ENCODE peak calls at places on chromosomes 5 and 9, in five cellular contexts. O, G, U, R and F are unnamed samples.

GRCh38 chr5:56481147-56481997 is 248.2 kb upstream of the ANKRD55 start:
- DNase-seq in G (peak; percentile 56), U (peak; percentile 54), O (peak; percentile 59), R (peak; percentile 50), F (peak; percentile 59)

GRCh38 chr9:95091574-95091970 is 225.9 kb downstream of the FANCC start:
- DNase-seq in U (peak; percentile 53), G (no peak), R (no peak), O (no peak), F (no peak)

GRCh38 chr9:124761710-124762109 is 9.4 kb downstream of the NR6A1 start:
- DNase-seq in R (no peak), O (no peak), G (no peak), U (no peak), F (no peak)

GRCh38 chr5:172008689-172009141 is 2.3 kb upstream of the FBXW11 start:
- DNase-seq in U (no peak), O (peak; percentile 22), R (no peak), G (no peak), F (no peak)

GRCh38 chr5:112186401-112186990 is 232.6 kb downstream of the EPB41L4A start:
- DNase-seq in G (peak; percentile 57), R (peak; percentile 25), U (peak; percentile 53), O (peak; percentile 55), F (peak; percentile 59)

GRCh38 chr5:88486466-88486865 is 217.8 kb upstream of the TMEM161B start:
- DNase-seq in R (no peak), O (peak; percentile 24), U (no peak), G (no peak), F (no peak)

GRCh38 chr9:89740722-89741121 is 135.9 kb downstream of the GADD45G start:
- DNase-seq in R (no peak), O (no peak), G (peak; percentile 84), U (no peak), F (peak; percentile 27)

GRCh38 chr5:5424736-5425135 is 2.3 kb downstream of the ICE1 start:
- DNase-seq in G (no peak), R (no peak), O (no peak), U (no peak), F (no peak)

GRCh38 chr9:87703636-87704276 is 22.2 kb upstream of the CTSL start:
- DNase-seq in R (no peak), U (no peak), G (no peak), O (no peak), F (no peak)

GRCh38 chr5:98785244-98785643 is 11.8 kb downstream of the RGMB start:
- DNase-seq in U (no peak), O (no peak), G (no peak), R (no peak), F (no peak)

GRCh38 chr5:86115164-86115563 is 502.6 kb upstream of the COX7C start:
- DNase-seq in O (no peak), G (no peak), R (no peak), U (no peak), F (peak; percentile 27)

GRCh38 chr5:60494144-60494543 is 205.8 kb downstream of the DEPDC1B start:
- DNase-seq in U (no peak), G (no peak), O (peak; percentile 60), R (no peak), F (no peak)

GRCh38 chr5:40689442-40689841 is 9.7 kb downstream of the PTGER4 start:
- DNase-seq in U (peak; percentile 98), O (no peak), R (peak; percentile 79), G (no peak), F (no peak)

GRCh38 chr5:58088941-58089340 is 370.9 kb downstream of the PLK2 start:
- DNase-seq in G (no peak), R (no peak), O (no peak), U (no peak), F (no peak)

GRCh38 chr9:6924149-6924548 is 166.4 kb downstream of the KDM4C start:
- DNase-seq in O (peak; percentile 5), G (no peak), U (no peak), R (no peak), F (no peak)

GRCh38 chr9:21933865-21934264 is 60.3 kb downstream of the CDKN2A start:
- DNase-seq in R (no peak), U (peak; percentile 57), G (no peak), O (no peak), F (no peak)

GRCh38 chr5:64451551-64451950 is 54.3 kb upstream of the RGS7BP start:
- DNase-seq in R (no peak), G (no peak), O (peak; percentile 44), U (no peak), F (no peak)

GRCh38 chr9:34405719-34406118 is 29.0 kb upstream of the MYORG start:
- DNase-seq in O (no peak), G (no peak), U (peak; percentile 71), R (no peak), F (no peak)

GRCh38 chr5:109900911-109901627 is 211.3 kb downstream of the MAN2A1 start:
- DNase-seq in U (no peak), O (no peak), G (no peak), R (no peak), F (peak; percentile 38)

GRCh38 chr5:179125789-179126505 is 65.8 kb downstream of the ZNF354C start:
- DNase-seq in G (no peak), U (no peak), R (no peak), O (no peak), F (no peak)

GRCh38 chr5:54387659-54388232 is 67.8 kb upstream of the HSPB3 start:
- DNase-seq in R (no peak), O (no peak), U (peak; percentile 63), G (no peak), F (no peak)

GRCh38 chr9:90552317-90552716 is 90.3 kb downstream of the DIRAS2 start:
- DNase-seq in R (no peak), O (no peak), G (no peak), U (no peak), F (peak; percentile 86)

GRCh38 chr5:124342027-124342471 is 404.4 kb downstream of the ZNF608 start:
- DNase-seq in U (peak; percentile 24), R (no peak), O (no peak), G (no peak), F (no peak)

GRCh38 chr9:84699897-84700395 is 30.4 kb downstream of the NTRK2 start:
- DNase-seq in O (no peak), U (no peak), R (no peak), G (no peak), F (no peak)

GRCh38 chr5:4570047-4571015 is 569.8 kb upstream of the ADAMTS16 start:
- DNase-seq in O (no peak), G (no peak), R (no peak), U (no peak), F (no peak)

GRCh38 chr9:107274953-107275422 is 8.1 kb upstream of the RAD23B start:
- DNase-seq in O (no peak), R (peak; percentile 20), G (no peak), U (peak; percentile 99), F (no peak)

GRCh38 chr5:124438390-124439380 is 307.8 kb downstream of the ZNF608 start:
- DNase-seq in G (peak; percentile 74), U (no peak), R (no peak), O (peak; percentile 37), F (no peak)

GRCh38 chr9:91078041-91078441 is 276.4 kb downstream of the SYK start:
- DNase-seq in G (no peak), U (no peak), R (no peak), O (no peak), F (no peak)

GRCh38 chr9:120978987-120979386 is 52.4 kb upstream of the TRAF1 start:
- DNase-seq in U (no peak), R (no peak), G (no peak), O (no peak), F (no peak)

GRCh38 chr5:149450199-149450598 is 71.1 kb upstream of the IL17B start:
- DNase-seq in R (no peak), U (peak; percentile 87), G (no peak), O (no peak), F (no peak)

GRCh38 chr9:90998573-90998972 is 197.0 kb downstream of the SYK start:
- DNase-seq in R (no peak), G (no peak), O (no peak), U (no peak), F (no peak)

GRCh38 chr5:102792705-102793104 is 37.6 kb downstream of the PAM start:
- DNase-seq in U (no peak), R (peak; percentile 6), O (no peak), G (peak; percentile 4), F (peak; percentile 10)
- TF ChIP-seq CTCF in U (peak; percentile 35), R (peak; percentile 34), O (peak; percentile 36), G (peak; percentile 50), F (peak; percentile 36)

GRCh38 chr5:79742549-79743136 is 53.0 kb downstream of the CMYA5 start:
- DNase-seq in G (no peak), R (no peak), O (no peak), U (no peak), F (no peak)

GRCh38 chr5:79736528-79737514 is 47.2 kb downstream of the CMYA5 start:
- DNase-seq in G (no peak), R (no peak), U (no peak), O (no peak), F (no peak)
- H3K4me3 ChIP-seq in G (no peak overlapping the region), R (no peak overlapping the region), U (no peak overlapping the region), O (no peak overlapping the region), F (no peak overlapping the region)

DNA sequence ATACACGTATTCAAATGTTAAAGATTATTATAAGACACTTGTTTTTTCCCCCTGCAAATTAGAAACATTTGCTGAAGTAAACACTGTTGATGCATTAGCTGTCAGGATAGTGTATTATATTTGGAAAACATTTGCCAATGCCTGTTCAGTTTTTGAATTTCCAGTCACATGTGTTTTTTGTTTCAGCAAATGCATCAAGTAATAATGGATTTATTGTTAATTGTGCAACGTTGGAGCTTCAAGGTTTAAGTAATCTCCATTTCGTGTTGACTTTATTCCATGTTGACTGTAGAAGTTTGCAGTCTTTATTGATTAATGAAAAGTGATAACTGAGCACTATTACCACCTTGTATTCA is 412.5 kb downstream of the ACTL7B start:
- DNase-seq in R (no peak), G (no peak), O (no peak), U (peak; percentile 31), F (no peak)
- H3K4me2 ChIP-seq in R (peak overlapping the region; percentile 39), G (no peak overlapping the region), O (no peak overlapping the region), U (peak overlapping the region; percentile 82), F (no peak overlapping the region)

GRCh38 chr5:91264311-91265051 is 118.6 kb downstream of the ARRDC3 start:
- DNase-seq in G (no peak), R (no peak), O (no peak), U (no peak), F (no peak)

GRCh38 chr5:91263898-91264297 is 119.2 kb downstream of the ARRDC3 start:
- DNase-seq in U (no peak), R (no peak), O (no peak), G (no peak), F (no peak)

GRCh38 chr5:91269198-91269597 is 113.9 kb downstream of the ARRDC3 start:
- DNase-seq in G (no peak), U (no peak), R (no peak), O (no peak), F (peak; percentile 44)

GRCh38 chr5:91271999-91272398 is 111.1 kb downstream of the ARRDC3 start:
- DNase-seq in R (no peak), G (no peak), O (no peak), U (no peak), F (peak; percentile 58)

DNA sequence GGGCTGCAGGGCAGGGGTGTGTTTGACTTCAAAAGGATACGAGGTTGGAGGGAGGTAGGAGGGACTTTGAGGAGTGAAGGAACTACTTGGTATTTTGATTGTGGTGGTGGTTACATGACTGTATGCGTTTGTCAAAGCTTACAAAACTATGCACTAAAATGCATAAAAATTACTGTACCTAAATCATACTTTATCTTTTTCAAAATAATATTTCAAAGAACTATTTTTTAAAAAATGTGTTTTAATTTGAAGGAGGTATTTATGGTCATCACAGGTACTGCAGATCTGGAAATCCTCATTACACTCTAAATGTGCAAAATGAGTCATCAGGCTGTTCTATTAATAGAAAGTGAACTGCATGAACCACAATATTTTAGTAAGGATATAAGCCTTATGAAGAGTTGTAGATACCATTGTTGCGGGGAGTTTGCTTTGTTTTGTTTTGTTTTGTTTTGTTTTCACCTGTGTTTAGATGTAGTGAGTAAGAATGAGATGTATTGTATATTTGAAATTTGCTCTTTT is 116.9 kb downstream of the ARRDC3 start:
- DNase-seq in R (peak; percentile 74), O (no peak), U (peak; percentile 73), G (no peak), F (peak; percentile 84)
- TF ChIP-seq CTCF in R (no peak), O (no peak), U (no peak), G (peak; percentile 5), F (peak; percentile 15)